ENCODE peak calls at places on chromosomes 6 and 20, in seven cellular contexts. S is A172, B is foreskin fibroblast, H is cardiac fibroblast, A is left lung, N is kidney epithelial cell, Q is KBM-7. I is an unnamed sample.

GRCh38 chr20:2382833-2383232 is 2.1 kb downstream of the TGM6 start:
- DNase-seq in Q (no peak), H (no peak), S (peak; percentile 54), N (no peak), B (no peak), A (no peak), I (no peak)

GRCh38 chr20:36754656-36755222 is 8.8 kb upstream of the NDRG3 start:
- DNase-seq in S (peak; percentile 75), B (peak; percentile 85), A (no peak), N (no peak), Q (peak; percentile 70), H (peak; percentile 87), I (no peak)

GRCh38 chr6:122286512-122286911 is 112.9 kb upstream of the HSF2 start:
- DNase-seq in S (no peak), H (no peak), Q (no peak), N (no peak), A (no peak), B (no peak), I (no peak)

GRCh38 chr6:18141805-18142590 is 12.9 kb downstream of the TPMT start:
- DNase-seq in A (no peak), S (no peak), Q (no peak), H (no peak), B (no peak), N (no peak), I (no peak)

GRCh38 chr6:128519931-128520435 is 416 bp downstream of the PTPRK start:
- DNase-seq in S (no peak), H (no peak), A (peak; percentile 77), N (no peak), Q (no peak), B (no peak), I (no peak)

GRCh38 chr6:11919771-11920440 is 92.2 kb upstream of the HIVEP1 start:
- DNase-seq in N (no peak), Q (no peak), S (no peak), H (no peak), A (no peak), B (no peak), I (no peak)

GRCh38 chr6:72216222-72217106 is 330.1 kb downstream of the RIMS1 start:
- DNase-seq in N (no peak), Q (no peak), A (no peak), B (no peak), S (no peak), H (no peak), I (no peak)

GRCh38 chr6:158686791-158687381 is 37.0 kb downstream of the SYTL3 start:
- DNase-seq in Q (peak; percentile 73), S (no peak), N (no peak), H (no peak), A (no peak), B (no peak), I (no peak)

GRCh38 chr20:38032585-38033329 is 499 bp downstream of the TTI1 start:
- DNase-seq in B (no peak), H (peak; percentile 2), A (no peak), Q (peak; percentile 7), S (no peak), N (no peak), I (peak; percentile 61)

GRCh38 chr6:78844899-78845298 is 22.5 kb upstream of the IRAK1BP1 start:
- DNase-seq in A (no peak), B (no peak), S (no peak), Q (no peak), H (no peak), N (no peak), I (no peak)

GRCh38 chr20:58714923-58715708 is 22.5 kb downstream of the NPEPL1 start:
- DNase-seq in N (no peak), A (peak; percentile 61), B (no peak), S (no peak), H (no peak), Q (no peak), I (no peak)